ENCODE peak calls at places on chromosomes 12 and 14, in four cellular contexts. L is neural progenitor cell, I is colonic mucosa, J is fibroblast of lung. A is an unnamed sample.

GRCh38 chr14:61233436-61233956 is 47.6 kb downstream of the TMEM30B start:
- DNase-seq in L (no peak), I (no peak), J (no peak), A (no peak)

GRCh38 chr14:86826641-86827040 is 1166.3 kb downstream of the GALC start:
- DNase-seq in L (no peak), I (no peak), J (no peak), A (no peak)

GRCh38 chr14:22882529-22883190 is 362 bp upstream of the REM2 start:
- DNase-seq in L (peak; percentile 82), I (peak; percentile 51), J (peak; percentile 62), A (no peak)

GRCh38 chr12:111393700-111394275 is 11.9 kb upstream of the SH2B3 start:
- DNase-seq in L (no peak), I (no peak), J (no peak), A (no peak)

GRCh38 chr14:75298187-75298985 is 19.8 kb downstream of the FOS start:
- DNase-seq in L (no peak), I (peak; percentile 57), J (no peak), A (peak; percentile 83)

GRCh38 chr12:120235369-120236123 is 30.0 kb downstream of the PXN start:
- DNase-seq in L (peak; percentile 55), I (no peak), J (no peak), A (peak; percentile 73)

GRCh38 chr12:110091136-110091711 is 32.9 kb upstream of the IFT81 start:
- DNase-seq in L (no peak), I (no peak), J (no peak), A (no peak)

GRCh38 chr12:122138181-122138580 is 35.8 kb downstream of the IL31 start:
- DNase-seq in L (no peak), I (peak; percentile 18), J (no peak), A (no peak)

GRCh38 chr14:80364274-80364673 is 153.0 kb upstream of the DIO2 start:
- DNase-seq in L (peak; percentile 43), I (no peak), J (peak; percentile 32), A (no peak)

GRCh38 chr12:16165506-16165905 is 112.0 kb downstream of the SLC15A5 start:
- DNase-seq in L (peak; percentile 67), I (peak; percentile 45), J (peak; percentile 36), A (no peak)

GRCh38 chr12:88716240-88716639 is 136.0 kb upstream of the KITLG start:
- DNase-seq in L (no peak), I (no peak), J (no peak), A (no peak)

GRCh38 chr14:65993996-65994395 is 492.2 kb upstream of the CCDC196 start:
- DNase-seq in L (peak; percentile 84), I (no peak), J (no peak), A (no peak)

GRCh38 chr14:91315844-91316267 is 71.4 kb upstream of the GPR68 start:
- DNase-seq in L (no peak), I (no peak), J (no peak), A (no peak)

GRCh38 chr12:29066061-29066588 is 83.0 kb upstream of the FAR2 start:
- DNase-seq in L (peak; percentile 62), I (no peak), J (peak; percentile 82), A (no peak)

GRCh38 chr12:107801150-107801549 is 26.6 kb downstream of the ASCL4 start:
- DNase-seq in L (no peak), I (no peak), J (peak; percentile 71), A (no peak)

GRCh38 chr14:101504096-101504948 is 57.0 kb upstream of the DIO3 start:
- DNase-seq in L (no peak), I (no peak), J (no peak), A (peak; percentile 62)

GRCh38 chr12:49979061-49979586 is 6.4 kb downstream of the AQP6 start:
- DNase-seq in L (no peak), I (no peak), J (no peak), A (no peak)

GRCh38 chr14:68172664-68173063 is 353.1 kb downstream of the RAD51B start:
- DNase-seq in L (no peak), I (no peak), J (peak; percentile 63), A (no peak)

GRCh38 chr14:86462193-86462592 is 932.2 kb downstream of the FLRT2 start:
- DNase-seq in L (peak; percentile 50), I (peak; percentile 17), J (peak; percentile 3), A (no peak)

GRCh38 chr14:54261283-54261682 is 135.5 kb upstream of the CDKN3 start:
- DNase-seq in L (peak; percentile 75), I (no peak), J (peak; percentile 21), A (no peak)

GRCh38 chr12:77630341-77630740 is 200.4 kb upstream of the NAV3 start:
- DNase-seq in L (no peak), I (no peak), J (no peak), A (no peak)

GRCh38 chr14:85301506-85301905 is 228.4 kb upstream of the FLRT2 start:
- DNase-seq in L (no peak), I (no peak), J (no peak), A (no peak)

GRCh38 chr12:5718680-5719079 is 226.4 kb downstream of the ANO2 start:
- DNase-seq in L (no peak), I (peak; percentile 27), J (no peak), A (no peak)

GRCh38 chr12:52445876-52446275 is 6.1 kb downstream of the KRT6B start:
- DNase-seq in L (no peak), I (no peak), J (no peak), A (no peak)

GRCh38 chr14:98769326-98769725 is 502.7 kb downstream of the BCL11B start:
- DNase-seq in L (no peak), I (no peak), J (no peak), A (no peak)

GRCh38 chr12:94148841-94149780 is 734 bp downstream of the PLXNC1 start:
- DNase-seq in L (peak; percentile 78), I (peak; percentile 50), J (peak; percentile 41), A (peak; percentile 85)

GRCh38 chr12:80107221-80107620 is 7.9 kb downstream of the OTOGL start:
- DNase-seq in L (no peak), I (no peak), J (peak; percentile 78), A (no peak)

GRCh38 chr14:98685725-98686124 is 586.3 kb downstream of the BCL11B start:
- DNase-seq in L (no peak), I (no peak), J (no peak), A (no peak)

GRCh38 chr14:76832503-76832988 is 6.3 kb downstream of the LRRC74A start:
- DNase-seq in L (no peak), I (no peak), J (no peak), A (no peak)
- H3K4me1 ChIP-seq in L (peaks cover 34% of the 10 kb centered on the region), I (no peaks in the 10 kb centered on the region), J (no peaks in the 10 kb centered on the region), A (no peaks in the 10 kb centered on the region)

GRCh38 chr12:8508912-8509841 is 4.1 kb upstream of the CLEC4D start:
- DNase-seq in L (no peak), I (no peak), J (no peak), A (no peak)
- H3K9ac ChIP-seq in L (no peak overlapping the region), I (no peak overlapping the region), J (no peak overlapping the region), A (no peak overlapping the region)

DNA sequence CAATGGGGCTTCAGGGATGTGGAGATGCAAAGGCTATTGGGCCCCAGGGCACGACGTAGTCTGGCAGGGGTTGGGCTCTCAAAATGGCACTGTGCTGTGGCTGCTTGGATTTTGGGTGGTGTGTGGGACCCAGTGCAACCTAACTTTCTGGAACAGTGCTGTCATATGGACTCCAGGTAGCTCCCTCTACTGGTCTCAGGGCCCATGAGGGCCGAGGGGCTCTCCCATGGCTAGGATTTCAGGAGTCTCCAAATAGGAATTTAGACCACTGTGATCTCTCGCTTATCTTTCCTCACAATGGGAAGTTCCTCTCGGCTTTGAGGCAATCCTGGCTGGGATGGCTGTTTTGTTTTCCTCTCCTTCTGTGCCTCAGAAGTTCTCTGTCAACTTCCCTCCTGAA is 68.2 kb upstream of the MUCL1 start:
- DNase-seq in L (no peak), I (no peak), J (no peak), A (no peak)
- H3K4me3 ChIP-seq in L (no peak overlapping the region), I (no peak overlapping the region), J (no peak overlapping the region), A (no peak overlapping the region)

GRCh38 chr12:11823043-11823442 is 173.6 kb downstream of the ETV6 start:
- DNase-seq in L (no peak), I (no peak), J (peak; percentile 91), A (no peak)

GRCh38 chr12:11820476-11820875 is 171.0 kb downstream of the ETV6 start:
- DNase-seq in L (no peak), I (no peak), J (no peak), A (no peak)

GRCh38 chr12:11823593-11823992 is 174.1 kb downstream of the ETV6 start:
- DNase-seq in L (no peak), I (no peak), J (no peak), A (no peak)

GRCh38 chr12:11821386-11821785 is 171.9 kb downstream of the ETV6 start:
- DNase-seq in L (no peak), I (no peak), J (no peak), A (no peak)

DNA sequence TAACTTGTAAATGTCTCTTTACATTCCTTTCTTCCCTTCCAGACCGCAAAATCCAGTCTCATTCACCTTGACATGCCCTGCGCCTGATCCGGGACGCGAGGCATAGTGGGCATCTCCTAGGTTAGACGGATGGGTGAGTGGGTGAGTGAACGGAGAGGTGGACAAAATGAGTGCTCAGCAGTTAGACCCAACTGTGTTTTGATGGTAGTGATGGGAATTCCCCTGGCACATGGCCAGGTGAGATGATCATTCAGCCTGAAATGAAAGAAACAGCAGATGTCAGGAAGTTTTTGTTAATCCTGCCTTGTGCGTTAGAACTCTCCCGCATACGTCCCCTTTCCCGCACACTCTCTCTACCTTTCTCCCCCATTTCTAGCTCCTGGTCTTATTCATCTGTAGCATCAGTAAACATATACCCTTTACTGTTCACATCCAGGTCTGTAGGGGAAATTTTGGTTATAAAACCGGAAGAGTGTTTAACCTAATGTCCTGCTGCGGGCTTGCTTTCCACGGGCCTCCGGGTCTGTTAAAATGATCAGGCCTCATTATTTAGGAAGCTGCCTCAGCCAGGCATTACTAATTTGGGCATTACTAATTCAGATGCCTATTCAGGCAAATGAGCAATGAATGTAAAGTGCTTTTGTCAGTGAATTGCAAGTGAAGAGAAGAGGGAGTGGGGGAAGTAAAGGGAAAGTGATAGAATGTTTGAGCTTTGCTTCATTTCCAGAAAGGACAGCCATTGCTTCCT is 172.8 kb downstream of the ETV6 start:
- DNase-seq in L (peak; percentile 74), I (no peak), J (peak; percentile 82), A (no peak)
- H3K4me1 ChIP-seq in L (peaks cover 69% of the 10 kb centered on the region), I (peaks cover 7% of the 10 kb centered on the region), J (peaks cover 14% of the 10 kb centered on the region), A (peaks cover 6% of the 10 kb centered on the region)